ENCODE peak calls at places on chromosomes 1 and 21, in four cellular contexts. T is GM12891, O is GM12878, G is K562. U is an unnamed sample.

GRCh38 chr1:229070168-229070567 is 200.7 kb upstream of the RAB4A start:
- DNase-seq in T (no peak), O (no peak), G (no peak), U (peak)

GRCh38 chr1:61081637-61082335 is 575 bp upstream of the NFIA start:
- DNase-seq in T (no peak), O (no peak), G (no peak), U (no peak)

GRCh38 chr21:44887126-44887806 is 13.8 kb upstream of the PTTG1IP start:
- DNase-seq in T (no peak), O (no peak), G (no peak), U (no peak)

GRCh38 chr1:234486858-234487830 is 8.2 kb upstream of the TARBP1 start:
- DNase-seq in T (no peak), O (no peak), G (no peak), U (peak)

GRCh38 chr1:209542585-209542984 is 40.9 kb upstream of the CAMK1G start:
- DNase-seq in T (no peak), O (no peak), G (no peak), U (no peak)

GRCh38 chr1:46543761-46544560 is 7.5 kb downstream of the KNCN start:
- DNase-seq in T (no peak), O (no peak), G (peak), U (no peak)

GRCh38 chr1:26220199-26220912 is 13.6 kb upstream of the CEP85 start:
- DNase-seq in T (no peak), O (no peak), G (no peak), U (no peak)

GRCh38 chr1:19949016-19949415 is 25.6 kb upstream of the PLA2G2E start:
- DNase-seq in T (no peak), O (no peak), G (no peak), U (no peak)

GRCh38 chr1:2825487-2826189 is 24.1 kb upstream of the TTC34 start:
- DNase-seq in T (no peak), O (no peak), G (no peak), U (no peak)

GRCh38 chr1:168637350-168637991 is 61.1 kb downstream of the XCL1 start:
- DNase-seq in T (no peak), O (no peak), G (peak), U (peak)

GRCh38 chr1:45122724-45123123 is 83.7 kb downstream of the ZSWIM5 start:
- DNase-seq in T (no peak), O (no peak), G (no peak), U (no peak)

GRCh38 chr1:186286615-186287317 is 88.3 kb downstream of the TPR start:
- DNase-seq in T (no peak), O (no peak), G (no peak), U (no peak)

GRCh38 chr1:244011796-244012195 is 39.3 kb upstream of the ZBTB18 start:
- DNase-seq in T (no peak), O (no peak), G (no peak), U (no peak)

GRCh38 chr1:184974086-184974836 is at the start of gene NIBAN1:
- DNase-seq in T (peak), O (no peak), G (peak), U (peak)

GRCh38 chr1:219660666-219661463 is 48.0 kb upstream of the ZC3H11B start:
- DNase-seq in T (no peak), O (peak), G (peak), U (peak)

GRCh38 chr1:186044079-186044685 is 310.0 kb downstream of the HMCN1 start:
- DNase-seq in T (no peak), O (no peak), G (no peak), U (no peak)

GRCh38 chr1:218803351-218803997 is 370.2 kb upstream of the LYPLAL1 start:
- DNase-seq in T (no peak), O (no peak), G (no peak), U (no peak)

GRCh38 chr21:34526236-34526617 is 14.2 kb upstream of the KCNE1 start:
- DNase-seq in T (no peak), O (no peak), G (no peak), U (no peak)

GRCh38 chr1:145702052-145702451 is 5.1 kb downstream of the PDZK1 start:
- DNase-seq in T (no peak), O (no peak), G (no peak), U (no peak)

GRCh38 chr1:27332536-27333281 is 9.1 kb upstream of the SYTL1 start:
- DNase-seq in T (peak), O (no peak), G (peak), U (no peak)

GRCh38 chr21:46613391-46613790 is 8.5 kb upstream of the S100B start:
- DNase-seq in T (no peak), O (no peak), G (no peak), U (no peak)

GRCh38 chr21:34544032-34544496 is 32.1 kb upstream of the KCNE1 start:
- DNase-seq in T (no peak), O (no peak), G (peak), U (peak)

GRCh38 chr1:100441651-100442050 is 89.3 kb downstream of the CDC14A start:
- DNase-seq in T (no peak), O (no peak), G (no peak), U (no peak)

GRCh38 chr1:80531182-80531581 is 1269.6 kb upstream of the ADGRL2 start:
- DNase-seq in T (no peak), O (no peak), G (no peak), U (no peak)

GRCh38 chr1:47578862-47579419 is 141.1 kb downstream of the FOXD2 start:
- DNase-seq in T (no peak), O (no peak), G (no peak), U (no peak)

GRCh38 chr1:10664251-10664650 is 132.2 kb downstream of the CASZ1 start:
- DNase-seq in T (no peak), O (no peak), G (no peak), U (no peak)

GRCh38 chr1:212752256-212752933 is 39.2 kb downstream of the NSL1 start:
- DNase-seq in T (no peak), O (peak), G (no peak), U (no peak)

GRCh38 chr1:198641506-198641905 is 2.7 kb downstream of the PTPRC start:
- DNase-seq in T (no peak), O (no peak), G (no peak), U (no peak)

DNA sequence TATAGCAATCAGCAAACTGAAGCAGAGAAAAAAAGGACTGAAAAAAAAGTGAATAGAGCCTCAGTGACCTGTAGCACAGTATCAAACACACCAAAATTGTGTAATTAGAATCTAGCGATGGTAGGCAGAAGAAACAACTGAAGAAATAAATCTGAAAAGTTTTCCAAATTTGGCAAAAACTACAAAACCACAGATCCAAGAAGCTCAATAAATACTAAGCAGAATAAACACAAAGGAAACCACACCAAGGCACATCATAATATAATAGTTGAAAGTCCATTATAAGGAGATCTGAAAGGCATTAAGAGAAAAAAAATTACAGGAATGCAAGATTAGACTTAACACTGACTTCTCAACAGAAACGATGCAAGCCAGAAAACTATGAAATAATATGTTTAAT is 7.1 kb upstream of the IL12RB2 start:
- DNase-seq in T (no peak), O (no peak), G (no peak), U (no peak)
- TF ChIP-seq SPI1 in T (no peak), O (no peak), G (no peak), U (no peak)

GRCh38 chr1:89815611-89816010 is 5.2 kb upstream of the LRRC8D start:
- DNase-seq in T (no peak), O (peak), G (no peak), U (peak)

GRCh38 chr1:89810880-89811279 is 10.0 kb upstream of the LRRC8D start:
- DNase-seq in T (no peak), O (no peak), G (no peak), U (no peak)

GRCh38 chr1:89810302-89810701 is 10.5 kb upstream of the LRRC8D start:
- DNase-seq in T (no peak), O (no peak), G (no peak), U (no peak)

GRCh38 chr1:89812992-89813391 is 7.8 kb upstream of the LRRC8D start:
- DNase-seq in T (no peak), O (no peak), G (no peak), U (peak)

GRCh38 chr1:89815040-89815439 is 5.8 kb upstream of the LRRC8D start:
- DNase-seq in T (no peak), O (no peak), G (no peak), U (no peak)
- TF ChIP-seq POLR2AphosphoS5 in T (no peak), O (no peak), G (no peak), U (no peak)

DNA sequence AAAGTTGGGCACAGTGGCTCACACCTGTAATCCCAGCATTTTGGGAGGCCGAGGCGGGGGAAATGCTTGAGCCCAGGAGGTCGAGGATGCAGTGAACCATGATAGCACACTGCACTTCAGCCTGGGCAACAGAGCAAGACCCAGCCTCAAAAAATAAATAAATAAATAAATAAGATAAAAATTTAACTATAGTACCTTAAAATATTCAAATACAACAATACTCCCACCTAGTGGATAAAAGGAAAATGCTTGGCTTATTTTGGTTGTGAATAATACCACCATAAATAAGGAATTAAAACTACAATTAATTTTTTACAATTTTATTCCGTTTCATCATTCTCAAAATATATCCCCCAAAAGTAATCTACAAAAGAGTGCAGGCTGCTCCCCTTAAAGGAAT is 8.1 kb downstream of the PSMG1 start:
- DNase-seq in T (no peak), O (no peak), G (no peak), U (no peak)
- TF ChIP-seq SPI1 in T (no peak), O (no peak), G (no peak), U (no peak)

GRCh38 chr1:153976819-153977249 is 640 bp downstream of the JTB start:
- DNase-seq in T (no peak), O (no peak), G (peak), U (no peak)

GRCh38 chr1:153977250-153978240 is at the start of gene JTB:
- DNase-seq in T (peak), O (no peak), G (peak), U (peak)

GRCh38 chr1:153973071-153973470 is 4.4 kb downstream of the JTB start:
- DNase-seq in T (no peak), O (no peak), G (no peak), U (no peak)

GRCh38 chr1:153970346-153970745 is 2.6 kb downstream of the CREB3L4 start:
- DNase-seq in T (no peak), O (no peak), G (no peak), U (no peak)

DNA sequence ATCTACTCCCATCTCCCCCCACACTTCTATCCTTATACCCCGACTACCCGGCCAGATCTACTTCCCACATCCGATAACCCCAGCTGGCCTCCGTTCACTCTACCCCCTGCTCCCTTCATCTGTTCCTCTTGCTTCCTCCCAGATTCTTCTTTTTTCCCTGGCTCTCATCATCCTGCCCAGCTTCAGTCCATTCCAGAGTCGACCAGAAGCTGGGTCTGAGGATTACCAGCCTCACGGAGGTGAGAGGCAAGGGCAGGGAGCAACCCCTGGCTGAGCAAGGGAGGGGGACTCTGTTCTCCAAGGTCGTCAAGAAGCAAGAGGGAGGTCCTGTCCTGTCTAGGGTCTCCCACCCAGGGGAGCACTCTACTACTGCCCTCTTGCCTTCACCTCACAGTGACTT is 4.0 kb downstream of the JTB start:
- DNase-seq in T (no peak), O (no peak), G (no peak), U (no peak)
- TF ChIP-seq POLR2AphosphoS5 in T (peak), O (no peak), G (peak), U (peak)

GRCh38 chr1:177190308-177190970 is 19.7 kb downstream of the BRINP2 start:
- DNase-seq in T (no peak), O (no peak), G (no peak), U (no peak)

GRCh38 chr1:177183801-177184200 is 13.0 kb downstream of the BRINP2 start:
- DNase-seq in T (no peak), O (no peak), G (no peak), U (no peak)

GRCh38 chr1:177181280-177181630 is 10.5 kb downstream of the BRINP2 start:
- DNase-seq in T (no peak), O (no peak), G (no peak), U (no peak)

GRCh38 chr1:177181631-177182291 is 11.0 kb downstream of the BRINP2 start:
- DNase-seq in T (peak), O (no peak), G (peak), U (peak)

GRCh38 chr1:177185209-177185608 is 14.5 kb downstream of the BRINP2 start:
- DNase-seq in T (no peak), O (no peak), G (peak), U (no peak)
- TF ChIP-seq SPI1 in T (no peak), O (no peak), G (no peak), U (no peak)

GRCh38 chr1:941588-942383 is 17.3 kb downstream of the NOC2L start:
- DNase-seq in T (peak), O (no peak), G (peak), U (no peak)
- TF ChIP-seq POLR2AphosphoS5 in T (no peak), O (no peak), G (peak), U (no peak)

GRCh38 chr21:41612674-41613250 is 104.8 kb upstream of the TMPRSS2 start:
- DNase-seq in T (no peak), O (no peak), G (peak), U (no peak)

GRCh38 chr21:41610042-41610839 is 102.3 kb upstream of the TMPRSS2 start:
- DNase-seq in T (peak), O (no peak), G (peak), U (peak)

GRCh38 chr21:41611441-41611840 is 103.5 kb upstream of the TMPRSS2 start:
- DNase-seq in T (no peak), O (no peak), G (no peak), U (no peak)

GRCh38 chr21:41613421-41613998 is 105.6 kb upstream of the TMPRSS2 start:
- DNase-seq in T (no peak), O (no peak), G (no peak), U (no peak)

DNA sequence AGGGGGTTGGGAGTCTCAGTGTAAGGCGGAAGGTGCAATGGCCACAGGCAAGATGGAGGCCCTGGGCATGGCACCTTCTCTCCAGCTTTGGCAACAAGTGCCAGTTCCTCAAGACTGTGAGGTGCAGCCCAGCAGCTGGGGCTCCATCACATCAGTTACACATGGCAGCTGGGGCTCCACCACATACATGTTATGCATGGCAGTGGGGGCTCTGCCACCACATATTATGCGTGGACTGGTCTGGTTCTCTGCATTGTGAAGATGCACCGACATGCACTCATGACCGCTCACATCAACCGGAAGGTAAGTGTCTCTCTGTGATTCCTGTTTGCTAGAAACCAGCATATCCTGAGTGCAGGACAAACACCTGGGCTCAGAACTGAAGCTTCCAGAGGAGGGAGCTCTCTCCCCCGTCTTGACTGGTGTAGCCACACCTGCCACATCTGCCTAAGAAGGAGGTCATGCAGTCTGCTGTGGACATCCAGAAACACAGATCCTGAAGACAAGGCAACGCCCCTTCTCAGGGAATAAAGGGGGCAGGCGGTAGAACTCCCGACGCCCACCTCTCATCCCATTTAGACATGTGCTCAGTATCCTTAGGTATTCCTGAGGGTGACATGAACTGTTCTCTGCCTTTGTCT is 104.1 kb upstream of the TMPRSS2 start:
- DNase-seq in T (no peak), O (no peak), G (peak), U (peak)
- TF ChIP-seq SPI1 in T (no peak), O (no peak), G (no peak), U (no peak)